ENCODE peak calls at places on chromosomes 2 and 18, in six cellular contexts. One of them, this sample, is unnamed.

GRCh38 chr18:61528961-61529360 is 195.7 kb downstream of the CDH20 start:
- DNase-seq in H1: no peak
- DNase-seq in A549: no peak
- DNase-seq in HepG2: no peak
- DNase-seq in SK-N-SH: no peak
- DNase-seq in K562: no peak
- DNase-seq in this sample: no peak

GRCh38 chr2:18503686-18504085 is 56.8 kb downstream of the RDH14 start:
- DNase-seq in SK-N-SH: no peak
- DNase-seq in HepG2: no peak
- DNase-seq in H1: no peak
- DNase-seq in K562: no peak
- DNase-seq in A549: no peak
- DNase-seq in this sample: no peak

GRCh38 chr2:122011493-122012270 is 256.2 kb downstream of the TSN start:
- DNase-seq in HepG2: no peak
- DNase-seq in H1: no peak
- DNase-seq in K562: no peak
- DNase-seq in SK-N-SH: no peak
- DNase-seq in A549: no peak
- DNase-seq in this sample: no peak

GRCh38 chr2:234256516-234256915 is 206.0 kb downstream of the SPP2 start:
- DNase-seq in HepG2: no peak
- DNase-seq in SK-N-SH: no peak
- DNase-seq in H1: no peak
- DNase-seq in K562: no peak
- DNase-seq in A549: no peak
- DNase-seq in this sample: no peak

GRCh38 chr2:144162652-144163051 is 357.3 kb downstream of the ZEB2 start:
- DNase-seq in K562: no peak
- DNase-seq in H1: no peak
- DNase-seq in SK-N-SH: no peak
- DNase-seq in HepG2: peak
- DNase-seq in A549: peak
- DNase-seq in this sample: peak

GRCh38 chr2:152890746-152891145 is 172.3 kb downstream of the ARL6IP6 start:
- DNase-seq in SK-N-SH: no peak
- DNase-seq in HepG2: no peak
- DNase-seq in H1: no peak
- DNase-seq in K562: no peak
- DNase-seq in A549: no peak
- DNase-seq in this sample: no peak

GRCh38 chr2:70029814-70030409 is 57.4 kb upstream of the PCBP1 start:
- DNase-seq in A549: no peak
- DNase-seq in HepG2: no peak
- DNase-seq in K562: peak
- DNase-seq in H1: no peak
- DNase-seq in SK-N-SH: peak
- DNase-seq in this sample: peak

GRCh38 chr2:65064728-65065552 is 8.7 kb downstream of the CEP68 start:
- DNase-seq in A549: peak
- DNase-seq in SK-N-SH: no peak
- DNase-seq in HepG2: peak
- DNase-seq in H1: no peak
- DNase-seq in K562: peak
- DNase-seq in this sample: no peak

GRCh38 chr2:137980459-137980858 is 16.2 kb downstream of the HNMT start:
- DNase-seq in SK-N-SH: no peak
- DNase-seq in A549: no peak
- DNase-seq in H1: no peak
- DNase-seq in K562: no peak
- DNase-seq in HepG2: no peak
- DNase-seq in this sample: no peak

GRCh38 chr2:118855451-118856279 is 8.2 kb upstream of the EN1 start:
- DNase-seq in SK-N-SH: peak
- DNase-seq in H1: peak
- DNase-seq in K562: peak
- DNase-seq in A549: peak
- DNase-seq in HepG2: peak
- DNase-seq in this sample: peak

GRCh38 chr2:20513946-20514345 is 67.1 kb downstream of the RHOB start:
- DNase-seq in SK-N-SH: no peak
- DNase-seq in H1: no peak
- DNase-seq in K562: no peak
- DNase-seq in A549: no peak
- DNase-seq in HepG2: no peak
- DNase-seq in this sample: no peak

GRCh38 chr2:48355494-48355893 is 174.5 kb upstream of the STON1 start:
- DNase-seq in K562: no peak
- DNase-seq in H1: no peak
- DNase-seq in SK-N-SH: no peak
- DNase-seq in A549: no peak
- DNase-seq in HepG2: no peak
- DNase-seq in this sample: no peak

GRCh38 chr18:56615738-56616520 is 22.5 kb downstream of the TXNL1 start:
- DNase-seq in HepG2: no peak
- DNase-seq in H1: no peak
- DNase-seq in A549: no peak
- DNase-seq in SK-N-SH: no peak
- DNase-seq in K562: no peak
- DNase-seq in this sample: no peak

GRCh38 chr2:10016802-10017258 is 26.5 kb upstream of the KLF11 start:
- DNase-seq in A549: no peak
- DNase-seq in H1: no peak
- DNase-seq in SK-N-SH: no peak
- DNase-seq in K562: no peak
- DNase-seq in HepG2: no peak
- DNase-seq in this sample: no peak

GRCh38 chr2:137925599-137925998 is 38.7 kb upstream of the HNMT start:
- DNase-seq in A549: no peak
- DNase-seq in HepG2: no peak
- DNase-seq in H1: no peak
- DNase-seq in K562: no peak
- DNase-seq in SK-N-SH: no peak
- DNase-seq in this sample: no peak

GRCh38 chr2:43105586-43106562 is 120.5 kb downstream of the ZFP36L2 start:
- DNase-seq in K562: peak
- DNase-seq in H1: no peak
- DNase-seq in HepG2: peak
- DNase-seq in A549: peak
- DNase-seq in SK-N-SH: peak
- DNase-seq in this sample: no peak

GRCh38 chr2:75475049-75475448 is 85.7 kb downstream of the EVA1A start:
- DNase-seq in H1: no peak
- DNase-seq in A549: no peak
- DNase-seq in SK-N-SH: no peak
- DNase-seq in HepG2: no peak
- DNase-seq in K562: no peak
- DNase-seq in this sample: no peak

GRCh38 chr18:62979172-62979571 is 263.8 kb downstream of the PHLPP1 start:
- DNase-seq in SK-N-SH: no peak
- DNase-seq in K562: no peak
- DNase-seq in HepG2: no peak
- DNase-seq in A549: no peak
- DNase-seq in H1: no peak
- DNase-seq in this sample: no peak

GRCh38 chr2:225041210-225041870 is 928 bp downstream of the DOCK10 start:
- DNase-seq in H1: no peak
- DNase-seq in SK-N-SH: peak
- DNase-seq in HepG2: no peak
- DNase-seq in K562: no peak
- DNase-seq in A549: peak
- DNase-seq in this sample: peak

GRCh38 chr2:233074106-233074505 is 14.0 kb downstream of the INPP5D start:
- DNase-seq in H1: no peak
- DNase-seq in K562: no peak
- DNase-seq in HepG2: no peak
- DNase-seq in A549: no peak
- DNase-seq in SK-N-SH: no peak
- DNase-seq in this sample: peak

GRCh38 chr2:210617732-210618330 is 61.4 kb downstream of the CPS1 start:
- DNase-seq in K562: peak
- DNase-seq in H1: no peak
- DNase-seq in A549: peak
- DNase-seq in HepG2: peak
- DNase-seq in SK-N-SH: peak
- DNase-seq in this sample: no peak

GRCh38 chr2:9554841-9555337 is 741 bp downstream of the ADAM17 start:
- DNase-seq in SK-N-SH: peak
- DNase-seq in K562: no peak
- DNase-seq in HepG2: peak
- DNase-seq in H1: no peak
- DNase-seq in A549: peak
- DNase-seq in this sample: no peak

GRCh38 chr2:239930378-239930777 is 94.8 kb downstream of the NDUFA10 start:
- DNase-seq in K562: no peak
- DNase-seq in HepG2: no peak
- DNase-seq in SK-N-SH: no peak
- DNase-seq in H1: no peak
- DNase-seq in A549: no peak
- DNase-seq in this sample: no peak

DNA sequence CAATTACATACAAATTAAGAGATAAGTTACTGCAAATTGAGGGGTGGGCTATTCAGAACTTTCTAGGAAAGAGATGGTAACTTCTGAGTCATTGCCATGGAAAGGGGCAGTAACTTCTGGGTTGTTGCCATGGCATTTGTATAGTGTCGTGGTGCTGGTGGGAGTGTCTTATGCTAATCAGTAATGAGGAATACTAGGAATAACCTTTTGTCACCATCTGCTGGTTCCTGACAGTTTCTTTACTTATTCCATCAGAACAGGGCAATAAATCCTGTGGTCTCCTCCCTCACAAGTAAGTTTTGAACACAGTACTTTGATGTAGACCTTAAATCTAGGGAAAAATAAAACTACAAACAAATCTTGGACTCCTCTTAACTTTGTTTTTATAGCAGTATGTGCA is 435.4 kb downstream of the BCL11A start:
- DNase-seq in K562: no peak
- DNase-seq in SK-N-SH: no peak
- DNase-seq in A549: no peak
- DNase-seq in H1: no peak
- DNase-seq in HepG2: no peak
- DNase-seq in this sample: no peak
- TF ChIP-seq MAX in K562: no peak
- TF ChIP-seq MAX in SK-N-SH: no peak
- TF ChIP-seq MAX in A549: no peak
- TF ChIP-seq MAX in H1: no peak
- TF ChIP-seq MAX in HepG2: no peak
- TF ChIP-seq MAX in this sample: no peak

GRCh38 chr2:23606968-23607367 is 222.0 kb downstream of the KLHL29 start:
- DNase-seq in K562: no peak
- DNase-seq in HepG2: no peak
- DNase-seq in H1: no peak
- DNase-seq in A549: no peak
- DNase-seq in SK-N-SH: no peak
- DNase-seq in this sample: no peak
- TF ChIP-seq USF2 in K562: no peak
- TF ChIP-seq USF2 in HepG2: no peak
- TF ChIP-seq USF2 in H1: no peak
- TF ChIP-seq USF2 in A549: no peak
- TF ChIP-seq USF2 in SK-N-SH: no peak
- TF ChIP-seq USF2 in this sample: no peak

DNA sequence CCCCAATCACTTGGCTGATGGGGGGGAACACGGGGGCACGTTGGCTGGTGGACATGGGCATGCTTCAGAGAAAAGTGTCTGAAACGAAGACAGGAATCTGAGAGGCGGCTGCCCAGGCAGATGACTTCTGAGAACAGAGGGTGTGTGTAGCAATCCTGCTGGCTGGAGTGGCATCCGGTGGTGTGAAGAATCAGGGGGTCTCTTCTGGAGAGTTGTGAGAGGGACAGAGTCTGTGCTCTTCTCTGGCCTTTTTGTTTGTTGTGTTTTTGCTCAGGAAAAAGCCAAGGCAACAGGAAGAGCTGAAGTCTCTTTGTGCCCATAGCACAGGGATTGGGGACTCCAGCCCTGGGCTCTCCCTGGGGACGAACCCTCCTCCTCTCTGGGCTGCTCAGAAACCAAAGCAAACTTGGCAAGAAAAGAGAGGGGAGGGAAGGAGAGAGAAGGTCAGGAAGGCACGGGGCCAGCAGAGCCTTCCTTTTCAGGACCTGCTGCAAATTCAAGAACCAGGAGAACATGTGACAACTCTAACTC is 97.0 kb upstream of the SMAD2 start:
- DNase-seq in H1: no peak
- DNase-seq in A549: no peak
- DNase-seq in K562: no peak
- DNase-seq in HepG2: no peak
- DNase-seq in SK-N-SH: no peak
- DNase-seq in this sample: peak
- TF ChIP-seq MAX in H1: no peak
- TF ChIP-seq MAX in A549: no peak
- TF ChIP-seq MAX in K562: no peak
- TF ChIP-seq MAX in HepG2: no peak
- TF ChIP-seq MAX in SK-N-SH: no peak
- TF ChIP-seq MAX in this sample: no peak

GRCh38 chr2:72207334-72207733 is 59.7 kb upstream of the CYP26B1 start:
- DNase-seq in SK-N-SH: no peak
- DNase-seq in A549: no peak
- DNase-seq in HepG2: no peak
- DNase-seq in H1: no peak
- DNase-seq in K562: no peak
- DNase-seq in this sample: no peak

GRCh38 chr2:72208225-72208624 is 60.6 kb upstream of the CYP26B1 start:
- DNase-seq in A549: no peak
- DNase-seq in K562: no peak
- DNase-seq in SK-N-SH: no peak
- DNase-seq in HepG2: no peak
- DNase-seq in H1: no peak
- DNase-seq in this sample: no peak

GRCh38 chr2:72204782-72205545 is 57.3 kb upstream of the CYP26B1 start:
- DNase-seq in H1: no peak
- DNase-seq in A549: no peak
- DNase-seq in SK-N-SH: no peak
- DNase-seq in HepG2: peak
- DNase-seq in K562: no peak
- DNase-seq in this sample: no peak

GRCh38 chr2:72204156-72204781 is 56.6 kb upstream of the CYP26B1 start:
- DNase-seq in SK-N-SH: no peak
- DNase-seq in HepG2: peak
- DNase-seq in H1: no peak
- DNase-seq in A549: peak
- DNase-seq in K562: no peak
- DNase-seq in this sample: no peak

GRCh38 chr2:72205546-72205863 is 57.8 kb upstream of the CYP26B1 start:
- DNase-seq in HepG2: peak
- DNase-seq in K562: no peak
- DNase-seq in SK-N-SH: no peak
- DNase-seq in A549: no peak
- DNase-seq in H1: no peak
- DNase-seq in this sample: no peak
- TF ChIP-seq USF2 in HepG2: no peak
- TF ChIP-seq USF2 in K562: no peak
- TF ChIP-seq USF2 in SK-N-SH: no peak
- TF ChIP-seq USF2 in A549: no peak
- TF ChIP-seq USF2 in H1: no peak
- TF ChIP-seq USF2 in this sample: no peak

GRCh38 chr2:200966770-200967169 is 3.3 kb upstream of the ORC2 start:
- DNase-seq in HepG2: no peak
- DNase-seq in A549: peak
- DNase-seq in SK-N-SH: no peak
- DNase-seq in H1: no peak
- DNase-seq in K562: peak
- DNase-seq in this sample: no peak
- TF ChIP-seq MAX in HepG2: no peak
- TF ChIP-seq MAX in A549: no peak
- TF ChIP-seq MAX in SK-N-SH: no peak
- TF ChIP-seq MAX in H1: no peak
- TF ChIP-seq MAX in K562: no peak
- TF ChIP-seq MAX in this sample: no peak

This sample was measured in WTC11.